ENCODE peak calls at places on chromosome 19, in six cellular contexts. One of them, this sample, is unnamed.

GRCh38 chr19:38718747-38719543 is 25.3 kb downstream of the CAPN12 start:
- DNase-seq in GM12892: no peak
- DNase-seq in SK-N-SH: peak
- DNase-seq in upper lobe of right lung: peak
- DNase-seq in activated T-helper 1 cell treated with Interleukin-2 at 50 U/mL for 16 hours: no peak
- DNase-seq in neural crest cell: no peak
- DNase-seq in this sample: no peak

GRCh38 chr19:41426952-41427646 is at the start of gene B3GNT8:
- DNase-seq in GM12892: peak
- DNase-seq in SK-N-SH: peak
- DNase-seq in upper lobe of right lung: peak
- DNase-seq in activated T-helper 1 cell treated with Interleukin-2 at 50 U/mL for 16 hours: peak
- DNase-seq in neural crest cell: peak
- DNase-seq in this sample: no peak

GRCh38 chr19:13691569-13691968 is 72.8 kb upstream of the MRI1 start:
- DNase-seq in GM12892: no peak
- DNase-seq in SK-N-SH: no peak
- DNase-seq in upper lobe of right lung: no peak
- DNase-seq in activated T-helper 1 cell treated with Interleukin-2 at 50 U/mL for 16 hours: no peak
- DNase-seq in neural crest cell: no peak
- DNase-seq in this sample: no peak

GRCh38 chr19:12834418-12834943 is at the start of gene RTBDN:
- DNase-seq in GM12892: no peak
- DNase-seq in SK-N-SH: no peak
- DNase-seq in upper lobe of right lung: no peak
- DNase-seq in activated T-helper 1 cell treated with Interleukin-2 at 50 U/mL for 16 hours: no peak
- DNase-seq in neural crest cell: no peak
- DNase-seq in this sample: no peak

GRCh38 chr19:34173145-34173956 is 1.0 kb downstream of the LSM14A start:
- DNase-seq in GM12892: no peak
- DNase-seq in SK-N-SH: peak
- DNase-seq in upper lobe of right lung: no peak
- DNase-seq in activated T-helper 1 cell treated with Interleukin-2 at 50 U/mL for 16 hours: no peak
- DNase-seq in neural crest cell: peak
- DNase-seq in this sample: no peak

GRCh38 chr19:7069904-7070226 is 362 bp downstream of the ZNF557 start:
- DNase-seq in GM12892: no peak
- DNase-seq in SK-N-SH: no peak
- DNase-seq in upper lobe of right lung: no peak
- DNase-seq in activated T-helper 1 cell treated with Interleukin-2 at 50 U/mL for 16 hours: no peak
- DNase-seq in neural crest cell: no peak
- DNase-seq in this sample: no peak

GRCh38 chr19:2719910-2720776 is 1.0 kb downstream of the DIRAS1 start:
- DNase-seq in GM12892: no peak
- DNase-seq in SK-N-SH: peak
- DNase-seq in upper lobe of right lung: no peak
- DNase-seq in activated T-helper 1 cell treated with Interleukin-2 at 50 U/mL for 16 hours: no peak
- DNase-seq in neural crest cell: peak
- DNase-seq in this sample: no peak

GRCh38 chr19:58059003-58059671 is at the start of gene ZNF135:
- DNase-seq in GM12892: no peak
- DNase-seq in SK-N-SH: peak
- DNase-seq in upper lobe of right lung: peak
- DNase-seq in activated T-helper 1 cell treated with Interleukin-2 at 50 U/mL for 16 hours: peak
- DNase-seq in neural crest cell: peak
- DNase-seq in this sample: no peak

GRCh38 chr19:9785367-9786331 is 17.1 kb upstream of the ZNF846 start:
- DNase-seq in GM12892: peak
- DNase-seq in SK-N-SH: peak
- DNase-seq in upper lobe of right lung: peak
- DNase-seq in activated T-helper 1 cell treated with Interleukin-2 at 50 U/mL for 16 hours: peak
- DNase-seq in neural crest cell: peak
- DNase-seq in this sample: peak

GRCh38 chr19:7866399-7867091 is 7.6 kb downstream of the PRR36 start:
- DNase-seq in GM12892: no peak
- DNase-seq in SK-N-SH: no peak
- DNase-seq in upper lobe of right lung: no peak
- DNase-seq in activated T-helper 1 cell treated with Interleukin-2 at 50 U/mL for 16 hours: no peak
- DNase-seq in neural crest cell: no peak
- DNase-seq in this sample: no peak

GRCh38 chr19:58474997-58475713 is 997 bp upstream of the ZNF446 start:
- DNase-seq in GM12892: no peak
- DNase-seq in SK-N-SH: no peak
- DNase-seq in upper lobe of right lung: no peak
- DNase-seq in activated T-helper 1 cell treated with Interleukin-2 at 50 U/mL for 16 hours: no peak
- DNase-seq in neural crest cell: no peak
- DNase-seq in this sample: no peak

GRCh38 chr19:51066816-51067215 is 1.9 kb upstream of the KLK13 start:
- DNase-seq in GM12892: no peak
- DNase-seq in SK-N-SH: no peak
- DNase-seq in upper lobe of right lung: no peak
- DNase-seq in activated T-helper 1 cell treated with Interleukin-2 at 50 U/mL for 16 hours: no peak
- DNase-seq in neural crest cell: no peak
- DNase-seq in this sample: no peak

GRCh38 chr19:53621885-53622710 is 9.7 kb upstream of the DPRX start:
- DNase-seq in GM12892: no peak
- DNase-seq in SK-N-SH: no peak
- DNase-seq in upper lobe of right lung: no peak
- DNase-seq in activated T-helper 1 cell treated with Interleukin-2 at 50 U/mL for 16 hours: no peak
- DNase-seq in neural crest cell: no peak
- DNase-seq in this sample: no peak

GRCh38 chr19:42216653-42217521 is 590 bp downstream of the DEDD2 start:
- DNase-seq in GM12892: no peak
- DNase-seq in SK-N-SH: peak
- DNase-seq in upper lobe of right lung: peak
- DNase-seq in activated T-helper 1 cell treated with Interleukin-2 at 50 U/mL for 16 hours: no peak
- DNase-seq in neural crest cell: peak
- DNase-seq in this sample: no peak

GRCh38 chr19:2798733-2799132 is 13.4 kb downstream of the THOP1 start:
- DNase-seq in GM12892: no peak
- DNase-seq in SK-N-SH: no peak
- DNase-seq in upper lobe of right lung: no peak
- DNase-seq in activated T-helper 1 cell treated with Interleukin-2 at 50 U/mL for 16 hours: no peak
- DNase-seq in neural crest cell: no peak
- DNase-seq in this sample: no peak

GRCh38 chr19:7083076-7083956 is 13.8 kb downstream of the ZNF557 start:
- DNase-seq in GM12892: no peak
- DNase-seq in SK-N-SH: no peak
- DNase-seq in upper lobe of right lung: no peak
- DNase-seq in activated T-helper 1 cell treated with Interleukin-2 at 50 U/mL for 16 hours: no peak
- DNase-seq in neural crest cell: no peak
- DNase-seq in this sample: no peak

GRCh38 chr19:46766569-46767317 is 20.5 kb upstream of the STRN4 start:
- DNase-seq in GM12892: peak
- DNase-seq in SK-N-SH: peak
- DNase-seq in upper lobe of right lung: no peak
- DNase-seq in activated T-helper 1 cell treated with Interleukin-2 at 50 U/mL for 16 hours: no peak
- DNase-seq in neural crest cell: peak
- DNase-seq in this sample: peak

GRCh38 chr19:41218615-41219507 is at the start of gene AXL:
- DNase-seq in GM12892: no peak
- DNase-seq in SK-N-SH: peak
- DNase-seq in upper lobe of right lung: peak
- DNase-seq in activated T-helper 1 cell treated with Interleukin-2 at 50 U/mL for 16 hours: no peak
- DNase-seq in neural crest cell: peak
- DNase-seq in this sample: no peak

GRCh38 chr19:16458391-16459128 is 13.2 kb downstream of the EPS15L1 start:
- DNase-seq in GM12892: no peak
- DNase-seq in SK-N-SH: no peak
- DNase-seq in upper lobe of right lung: no peak
- DNase-seq in activated T-helper 1 cell treated with Interleukin-2 at 50 U/mL for 16 hours: no peak
- DNase-seq in neural crest cell: no peak
- DNase-seq in this sample: no peak

GRCh38 chr19:18744019-18744418 is 47.1 kb downstream of the COMP start:
- DNase-seq in GM12892: no peak
- DNase-seq in SK-N-SH: no peak
- DNase-seq in upper lobe of right lung: no peak
- DNase-seq in activated T-helper 1 cell treated with Interleukin-2 at 50 U/mL for 16 hours: no peak
- DNase-seq in neural crest cell: no peak
- DNase-seq in this sample: no peak

GRCh38 chr19:44282846-44283245 is 22.0 kb downstream of the ZNF235 start:
- DNase-seq in GM12892: no peak
- DNase-seq in SK-N-SH: no peak
- DNase-seq in upper lobe of right lung: no peak
- DNase-seq in activated T-helper 1 cell treated with Interleukin-2 at 50 U/mL for 16 hours: no peak
- DNase-seq in neural crest cell: no peak
- DNase-seq in this sample: no peak

GRCh38 chr19:1241417-1242095 is at the start of gene ATP5F1D:
- DNase-seq in GM12892: peak
- DNase-seq in SK-N-SH: peak
- DNase-seq in upper lobe of right lung: peak
- DNase-seq in activated T-helper 1 cell treated with Interleukin-2 at 50 U/mL for 16 hours: peak
- DNase-seq in neural crest cell: peak
- DNase-seq in this sample: peak

GRCh38 chr19:44657211-44657921 is 13.7 kb downstream of the PVR start:
- DNase-seq in GM12892: peak
- DNase-seq in SK-N-SH: peak
- DNase-seq in upper lobe of right lung: peak
- DNase-seq in activated T-helper 1 cell treated with Interleukin-2 at 50 U/mL for 16 hours: peak
- DNase-seq in neural crest cell: peak
- DNase-seq in this sample: no peak

GRCh38 chr19:18093439-18094161 is 4.0 kb upstream of the MAST3 start:
- DNase-seq in GM12892: no peak
- DNase-seq in SK-N-SH: peak
- DNase-seq in upper lobe of right lung: no peak
- DNase-seq in activated T-helper 1 cell treated with Interleukin-2 at 50 U/mL for 16 hours: no peak
- DNase-seq in neural crest cell: no peak
- DNase-seq in this sample: no peak

GRCh38 chr19:55305983-55306562 is 19.1 kb downstream of the TMEM150B start:
- DNase-seq in GM12892: no peak
- DNase-seq in SK-N-SH: no peak
- DNase-seq in upper lobe of right lung: no peak
- DNase-seq in activated T-helper 1 cell treated with Interleukin-2 at 50 U/mL for 16 hours: no peak
- DNase-seq in neural crest cell: no peak
- DNase-seq in this sample: no peak

GRCh38 chr19:13102666-13103584 is at the start of gene LYL1:
- DNase-seq in GM12892: peak
- DNase-seq in SK-N-SH: peak
- DNase-seq in upper lobe of right lung: peak
- DNase-seq in activated T-helper 1 cell treated with Interleukin-2 at 50 U/mL for 16 hours: no peak
- DNase-seq in neural crest cell: no peak
- DNase-seq in this sample: no peak

GRCh38 chr19:32829345-32829896 is 40.1 kb downstream of the SLC7A9 start:
- DNase-seq in GM12892: no peak
- DNase-seq in SK-N-SH: no peak
- DNase-seq in upper lobe of right lung: no peak
- DNase-seq in activated T-helper 1 cell treated with Interleukin-2 at 50 U/mL for 16 hours: no peak
- DNase-seq in neural crest cell: no peak
- DNase-seq in this sample: no peak

GRCh38 chr19:38425810-38426466 is at the start of gene RASGRP4:
- DNase-seq in GM12892: peak
- DNase-seq in SK-N-SH: no peak
- DNase-seq in upper lobe of right lung: peak
- DNase-seq in activated T-helper 1 cell treated with Interleukin-2 at 50 U/mL for 16 hours: no peak
- DNase-seq in neural crest cell: no peak
- DNase-seq in this sample: peak

GRCh38 chr19:14582894-14583340 is at the start of gene CLEC17A:
- DNase-seq in GM12892: no peak
- DNase-seq in SK-N-SH: no peak
- DNase-seq in upper lobe of right lung: no peak
- DNase-seq in activated T-helper 1 cell treated with Interleukin-2 at 50 U/mL for 16 hours: no peak
- DNase-seq in neural crest cell: no peak
- DNase-seq in this sample: no peak

GRCh38 chr19:14577885-14578427 is 4.9 kb upstream of the CLEC17A start:
- DNase-seq in GM12892: no peak
- DNase-seq in SK-N-SH: peak
- DNase-seq in upper lobe of right lung: no peak
- DNase-seq in activated T-helper 1 cell treated with Interleukin-2 at 50 U/mL for 16 hours: no peak
- DNase-seq in neural crest cell: no peak
- DNase-seq in this sample: no peak

GRCh38 chr19:38977445-38978314 is 2.1 kb upstream of the FBXO17 start:
- DNase-seq in GM12892: peak
- DNase-seq in SK-N-SH: no peak
- DNase-seq in upper lobe of right lung: no peak
- DNase-seq in activated T-helper 1 cell treated with Interleukin-2 at 50 U/mL for 16 hours: no peak
- DNase-seq in neural crest cell: no peak
- DNase-seq in this sample: no peak

GRCh38 chr19:2763687-2764086 is 19.4 kb downstream of the SGTA start:
- DNase-seq in GM12892: no peak
- DNase-seq in SK-N-SH: no peak
- DNase-seq in upper lobe of right lung: no peak
- DNase-seq in activated T-helper 1 cell treated with Interleukin-2 at 50 U/mL for 16 hours: no peak
- DNase-seq in neural crest cell: no peak
- DNase-seq in this sample: no peak